ENCODE peak calls at places on chromosome 15, in six cellular contexts. V, J, O, Z, E and S are unnamed samples.
A peak's percentile ranks its signal among the peaks of the same experiment; 100 is the strongest.

GRCh38 chr15:73899197-73900128 is 26.1 kb downstream of the TBC1D21 start:
- DNase-seq in V (no peak), J (no peak), O (no peak), Z (no peak), E (peak; percentile 50), S (peak; percentile 55)

GRCh38 chr15:40471778-40472130 is 970 bp downstream of the CHST14 start:
- DNase-seq in V (no peak), J (peak; percentile 41), O (peak; percentile 27), Z (peak; percentile 19), E (peak; percentile 27), S (no peak)

GRCh38 chr15:34616613-34617012 is 33.2 kb upstream of the GOLGA8B start:
- DNase-seq in V (peak; percentile 12), J (no peak), O (no peak), Z (peak; percentile 55), E (peak; percentile 24), S (peak; percentile 40)

GRCh38 chr15:88911766-88912118 is 1.4 kb downstream of the MFGE8 start:
- DNase-seq in V (no peak), J (no peak), O (no peak), Z (no peak), E (no peak), S (no peak)

GRCh38 chr15:81888748-81889479 is 156.9 kb downstream of the MEX3B start:
- DNase-seq in V (no peak), J (no peak), O (no peak), Z (peak; percentile 81), E (no peak), S (peak; percentile 59)

GRCh38 chr15:75029378-75030022 is 6.1 kb downstream of the PPCDC start:
- DNase-seq in V (no peak), J (peak; percentile 89), O (peak; percentile 72), Z (peak; percentile 89), E (peak; percentile 92), S (peak; percentile 81)

GRCh38 chr15:77482570-77482969 is 61.9 kb downstream of the HMG20A start:
- DNase-seq in V (no peak), J (no peak), O (no peak), Z (peak; percentile 78), E (peak; percentile 86), S (peak; percentile 85)

GRCh38 chr15:63896336-63897115 is 62.8 kb upstream of the HERC1 start:
- DNase-seq in V (no peak), J (no peak), O (peak; percentile 74), Z (peak; percentile 62), E (peak; percentile 45), S (peak; percentile 78)

GRCh38 chr15:74768771-74769342 is 13.0 kb upstream of the CSK start:
- DNase-seq in V (no peak), J (peak; percentile 57), O (no peak), Z (peak; percentile 52), E (peak; percentile 54), S (peak; percentile 33)

GRCh38 chr15:73321496-73322344 is 47.0 kb downstream of the HCN4 start:
- DNase-seq in V (no peak), J (no peak), O (no peak), Z (no peak), E (no peak), S (no peak)

GRCh38 chr15:100005715-100006114 is 272.5 kb upstream of the LYSMD4 start:
- DNase-seq in V (no peak), J (no peak), O (no peak), Z (no peak), E (no peak), S (no peak)

GRCh38 chr15:98896802-98897732 is 110.5 kb downstream of the PGPEP1L start:
- DNase-seq in V (peak; percentile 99), J (no peak), O (no peak), Z (peak; percentile 100), E (peak; percentile 100), S (peak; percentile 99)

GRCh38 chr15:47959617-47960398 is 161.0 kb upstream of the SLC24A5 start:
- DNase-seq in V (no peak), J (no peak), O (no peak), Z (no peak), E (no peak), S (no peak)

GRCh38 chr15:63374686-63375520 is 6.7 kb downstream of the CA12 start:
- DNase-seq in V (no peak), J (peak; percentile 43), O (no peak), Z (peak; percentile 78), E (peak; percentile 80), S (peak; percentile 87)

GRCh38 chr15:42605281-42605744 is 29.9 kb downstream of the STARD9 start:
- DNase-seq in V (no peak), J (no peak), O (peak; percentile 80), Z (peak; percentile 40), E (peak; percentile 53), S (peak; percentile 17)

GRCh38 chr15:39605146-39605545 is 24.3 kb downstream of the THBS1 start:
- DNase-seq in V (no peak), J (no peak), O (no peak), Z (no peak), E (no peak), S (no peak)

GRCh38 chr15:55222588-55222987 is 25.8 kb upstream of the RSL24D1 start:
- DNase-seq in V (no peak), J (no peak), O (peak; percentile 62), Z (no peak), E (no peak), S (no peak)

GRCh38 chr15:76163429-76164020 is 103.7 kb downstream of the TMEM266 start:
- DNase-seq in V (no peak), J (no peak), O (no peak), Z (peak; percentile 96), E (peak; percentile 85), S (peak; percentile 13)

GRCh38 chr15:63089260-63090043 is 32.2 kb upstream of the LACTB start:
- DNase-seq in V (no peak), J (no peak), O (no peak), Z (peak; percentile 83), E (peak; percentile 91), S (peak; percentile 88)

GRCh38 chr15:73965094-73965729 is 26.9 kb downstream of the STOML1 start:
- DNase-seq in V (no peak), J (no peak), O (peak; percentile 69), Z (no peak), E (no peak), S (no peak)

GRCh38 chr15:45100884-45101622 is 12.9 kb downstream of the DUOX2 start:
- DNase-seq in V (no peak), J (no peak), O (no peak), Z (no peak), E (no peak), S (no peak)

GRCh38 chr15:90930861-90931629 is 1.3 kb downstream of the HDDC3 start:
- DNase-seq in V (no peak), J (no peak), O (peak; percentile 41), Z (no peak), E (peak; percentile 35), S (no peak)

GRCh38 chr15:73685561-73685960 is 1.4 kb downstream of the CD276 start:
- DNase-seq in V (no peak), J (no peak), O (no peak), Z (peak; percentile 45), E (no peak), S (no peak)

DNA sequence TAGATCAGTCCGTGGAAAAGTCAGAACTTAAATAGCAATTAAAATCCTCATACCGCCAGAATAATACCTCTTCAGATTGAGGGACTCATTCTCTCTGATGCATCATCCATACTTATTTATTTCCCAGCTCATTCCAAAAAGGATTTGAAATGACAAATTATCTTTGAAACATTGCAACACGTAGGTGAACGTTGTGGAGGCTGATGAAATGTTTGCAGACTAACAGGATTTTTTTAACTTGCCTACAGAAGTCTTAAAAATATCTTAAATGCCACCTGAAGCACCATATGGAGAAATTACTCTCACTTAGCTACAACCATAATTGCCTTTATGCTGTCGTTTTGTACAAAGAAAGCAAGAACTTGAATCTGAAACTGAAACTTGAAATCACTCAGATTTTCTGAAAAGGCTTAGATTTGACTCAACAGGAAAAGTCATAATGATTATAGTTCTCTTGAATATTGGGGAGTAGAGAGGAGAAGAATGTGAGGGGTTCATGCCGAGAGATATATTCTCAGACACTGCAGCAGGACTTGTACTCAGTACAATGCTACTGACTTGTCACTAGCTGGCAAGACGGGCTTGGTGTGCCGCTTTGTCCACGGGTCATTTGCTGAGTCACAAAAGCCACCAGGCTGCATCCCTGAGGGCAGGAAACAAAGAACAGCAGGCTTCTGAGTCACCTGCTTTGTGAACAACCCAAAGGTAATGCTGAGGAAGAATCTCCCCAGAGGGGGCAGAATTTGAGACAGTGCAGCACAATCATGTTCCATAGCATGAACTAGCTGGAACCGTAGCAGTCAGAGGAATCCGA is 7.1 kb upstream of the FMN1 start:
- DNase-seq in V (peak; percentile 85), J (peak; percentile 78), O (peak; percentile 77), Z (peak; percentile 8), E (peak; percentile 16), S (peak; percentile 30)
- TF ChIP-seq CTCF in V (peak; percentile 55), J (no peak), O (peak; percentile 31), Z (no peak), E (no peak), S (peak; percentile 36)

GRCh38 chr15:43751885-43752284 is 5.6 kb downstream of the PDIA3 start:
- DNase-seq in V (no peak), J (no peak), O (no peak), Z (no peak), E (no peak), S (no peak)

GRCh38 chr15:43748376-43748775 is 2.1 kb downstream of the PDIA3 start:
- DNase-seq in V (no peak), J (no peak), O (no peak), Z (peak; percentile 36), E (peak; percentile 48), S (peak; percentile 6)

DNA sequence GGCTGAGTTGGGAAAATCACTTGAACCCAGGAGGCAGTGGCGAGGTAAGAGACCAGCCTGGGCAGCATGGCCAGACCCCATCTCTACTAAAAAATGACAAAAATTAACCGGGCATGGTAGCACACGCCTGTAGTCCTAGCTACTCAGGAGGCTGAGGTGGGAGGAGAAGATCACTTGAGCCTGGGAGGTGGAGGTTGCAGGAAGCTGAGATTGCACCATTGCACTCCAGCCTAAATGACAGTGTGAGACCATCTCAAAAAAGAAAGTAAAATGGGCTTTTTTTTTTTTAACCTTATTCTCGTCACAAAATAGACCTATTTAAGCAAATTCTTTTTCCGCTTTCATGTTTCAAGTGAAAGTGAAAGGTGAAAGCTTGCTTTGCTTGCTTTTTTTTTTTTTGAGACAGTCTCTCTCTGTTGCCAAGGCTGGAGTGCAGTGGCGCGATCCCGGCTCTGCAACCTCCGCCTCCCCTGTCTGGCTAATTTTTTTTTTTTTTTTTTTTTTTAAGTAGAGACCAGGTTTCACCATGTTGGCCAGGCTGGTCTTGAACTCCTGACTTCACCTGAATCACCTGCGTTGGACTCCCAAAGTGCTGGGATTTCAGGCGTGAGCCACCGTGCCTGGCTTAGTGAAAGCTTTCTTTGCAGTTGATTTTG is 3.6 kb downstream of the PDIA3 start:
- DNase-seq in V (no peak), J (no peak), O (peak; percentile 80), Z (no peak), E (peak; percentile 27), S (peak; percentile 7)
- H3K4me3 ChIP-seq in V (no peak overlapping the region), J (peak overlapping the region; percentile 24), O (peak overlapping the region; percentile 51), Z (no peak overlapping the region), E (peak overlapping the region; percentile 31), S (no peak overlapping the region)

DNA sequence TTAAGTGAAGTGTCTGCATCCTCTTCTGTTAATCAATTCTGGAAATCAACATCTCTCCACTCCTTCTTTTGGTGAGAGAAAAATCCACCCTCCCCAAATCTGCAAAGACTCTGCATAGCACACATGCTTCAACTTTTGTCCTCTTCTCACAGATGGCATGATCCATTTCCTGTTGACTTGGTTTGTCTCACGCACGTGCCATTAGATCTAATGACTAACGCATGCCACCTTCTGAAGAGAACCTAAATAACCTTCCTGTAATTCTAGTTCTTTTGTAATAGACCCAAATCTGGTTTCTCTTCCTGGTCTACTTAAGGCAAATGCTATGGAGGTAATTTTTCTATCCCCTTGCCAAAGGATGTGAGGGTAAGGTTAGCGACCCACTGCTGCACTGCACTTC is 51.0 kb upstream of the ATOSA start:
- DNase-seq in V (no peak), J (no peak), O (peak; percentile 43), Z (no peak), E (peak; percentile 19), S (no peak)
- TF ChIP-seq CTCF in V (no peak), J (no peak), O (peak; percentile 28), Z (no peak), E (no peak), S (no peak)

GRCh38 chr15:94844533-94845390 is 613.4 kb downstream of the MCTP2 start:
- DNase-seq in V (peak; percentile 26), J (no peak), O (no peak), Z (peak; percentile 60), E (no peak), S (peak; percentile 53)
- H3K4me3 ChIP-seq in V (peak overlapping the region; percentile 30), J (peak overlapping the region; percentile 44), O (no peak overlapping the region), Z (peak overlapping the region; percentile 31), E (no peak overlapping the region), S (peak overlapping the region; percentile 26)